ENCODE peak calls at places on chromosomes 5 and 9, in four cellular contexts. One of them, this sample, is unnamed.

GRCh38 chr5:151622367-151623097 is 31.4 kb upstream of the FAT2 start:
- DNase-seq in tibial artery: no peak
- DNase-seq in Peyer's patch: no peak
- DNase-seq in endodermal cell: no peak
- DNase-seq in this sample: no peak

GRCh38 chr5:111733571-111733970 is 23.4 kb downstream of the NREP start:
- DNase-seq in tibial artery: no peak
- DNase-seq in Peyer's patch: no peak
- DNase-seq in endodermal cell: no peak
- DNase-seq in this sample: no peak

GRCh38 chr9:214488-215448 is at the start of gene DOCK8:
- DNase-seq in tibial artery: peak; percentile 58
- DNase-seq in endodermal cell: peak; percentile 93
- DNase-seq in Peyer's patch: peak; percentile 79
- DNase-seq in this sample: peak; percentile 91

GRCh38 chr5:141529002-141529401 is 40.1 kb downstream of the PCDHGC5 start:
- DNase-seq in Peyer's patch: no peak
- DNase-seq in endodermal cell: no peak
- DNase-seq in tibial artery: peak; percentile 49
- DNase-seq in this sample: peak; percentile 71

GRCh38 chr9:7777776-7778175 is 21.8 kb downstream of the DMAC1 start:
- DNase-seq in endodermal cell: no peak
- DNase-seq in tibial artery: no peak
- DNase-seq in Peyer's patch: no peak
- DNase-seq in this sample: no peak

GRCh38 chr9:124008307-124008854 is 3.2 kb upstream of the LHX2 start:
- DNase-seq in Peyer's patch: no peak
- DNase-seq in endodermal cell: peak; percentile 86
- DNase-seq in tibial artery: no peak
- DNase-seq in this sample: no peak

GRCh38 chr9:77935974-77936373 is 95.6 kb downstream of the GNAQ start:
- DNase-seq in tibial artery: no peak
- DNase-seq in endodermal cell: no peak
- DNase-seq in Peyer's patch: no peak
- DNase-seq in this sample: no peak

GRCh38 chr5:76728965-76729364 is 13.0 kb downstream of the F2R start:
- DNase-seq in tibial artery: no peak
- DNase-seq in endodermal cell: no peak
- DNase-seq in Peyer's patch: no peak
- DNase-seq in this sample: no peak

GRCh38 chr5:69231851-69232250 is 2.8 kb upstream of the CDK7 start:
- DNase-seq in endodermal cell: no peak
- DNase-seq in tibial artery: no peak
- DNase-seq in Peyer's patch: no peak
- DNase-seq in this sample: no peak

GRCh38 chr5:94361161-94361560 is 257.2 kb downstream of the KIAA0825 start:
- DNase-seq in Peyer's patch: no peak
- DNase-seq in tibial artery: no peak
- DNase-seq in endodermal cell: no peak
- DNase-seq in this sample: no peak

GRCh38 chr9:93633492-93634221 is 57.3 kb downstream of the PHF2 start:
- DNase-seq in tibial artery: no peak
- DNase-seq in Peyer's patch: no peak
- DNase-seq in endodermal cell: peak; percentile 40
- DNase-seq in this sample: no peak

GRCh38 chr9:127644428-127644827 is 32.4 kb downstream of the STXBP1 start:
- DNase-seq in Peyer's patch: no peak
- DNase-seq in endodermal cell: no peak
- DNase-seq in tibial artery: no peak
- DNase-seq in this sample: no peak

GRCh38 chr9:76441551-76442322 is 17.2 kb upstream of the GCNT1 start:
- DNase-seq in tibial artery: no peak
- DNase-seq in endodermal cell: no peak
- DNase-seq in Peyer's patch: no peak
- DNase-seq in this sample: peak; percentile 77

GRCh38 chr5:84255318-84255717 is 129.4 kb downstream of the EDIL3 start:
- DNase-seq in tibial artery: no peak
- DNase-seq in endodermal cell: no peak
- DNase-seq in Peyer's patch: no peak
- DNase-seq in this sample: peak; percentile 7

GRCh38 chr9:125360621-125361020 is 99.0 kb downstream of the GAPVD1 start:
- DNase-seq in tibial artery: no peak
- DNase-seq in Peyer's patch: no peak
- DNase-seq in endodermal cell: no peak
- DNase-seq in this sample: peak; percentile 16

GRCh38 chr9:108606408-108606807 is 249.4 kb downstream of the ACTL7B start:
- DNase-seq in tibial artery: no peak
- DNase-seq in Peyer's patch: no peak
- DNase-seq in endodermal cell: no peak
- DNase-seq in this sample: no peak

GRCh38 chr5:10244357-10244944 is 5.2 kb downstream of the ATPSCKMT start:
- DNase-seq in Peyer's patch: no peak
- DNase-seq in tibial artery: no peak
- DNase-seq in endodermal cell: peak; percentile 9
- DNase-seq in this sample: no peak

GRCh38 chr5:58410441-58410840 is 49.4 kb downstream of the PLK2 start:
- DNase-seq in endodermal cell: no peak
- DNase-seq in Peyer's patch: no peak
- DNase-seq in tibial artery: no peak
- DNase-seq in this sample: no peak

GRCh38 chr9:16314476-16314875 is 556.0 kb downstream of the BNC2 start:
- DNase-seq in Peyer's patch: no peak
- DNase-seq in endodermal cell: no peak
- DNase-seq in tibial artery: no peak
- DNase-seq in this sample: no peak

GRCh38 chr5:29780401-29780800 is 1413.1 kb upstream of the CDH6 start:
- DNase-seq in endodermal cell: no peak
- DNase-seq in Peyer's patch: no peak
- DNase-seq in tibial artery: no peak
- DNase-seq in this sample: no peak

GRCh38 chr9:111300140-111300735 is 29.8 kb downstream of the OR2K2 start:
- DNase-seq in endodermal cell: no peak
- DNase-seq in tibial artery: no peak
- DNase-seq in Peyer's patch: no peak
- DNase-seq in this sample: no peak

GRCh38 chr9:81851340-81851739 is 76.9 kb upstream of the SPATA31D4 start:
- DNase-seq in Peyer's patch: no peak
- DNase-seq in endodermal cell: no peak
- DNase-seq in tibial artery: no peak
- DNase-seq in this sample: no peak

GRCh38 chr5:151868451-151868850 is 56.2 kb downstream of the GLRA1 start:
- DNase-seq in endodermal cell: no peak
- DNase-seq in Peyer's patch: no peak
- DNase-seq in tibial artery: no peak
- DNase-seq in this sample: peak; percentile 38

GRCh38 chr5:449151-449550 is 6.2 kb downstream of the EXOC3 start:
- DNase-seq in endodermal cell: no peak
- DNase-seq in tibial artery: no peak
- DNase-seq in Peyer's patch: no peak
- DNase-seq in this sample: no peak

GRCh38 chr9:92770005-92770995 is 5.7 kb upstream of the BICD2 start:
- DNase-seq in Peyer's patch: no peak
- DNase-seq in tibial artery: no peak
- DNase-seq in endodermal cell: peak; percentile 79
- DNase-seq in this sample: peak; percentile 24

GRCh38 chr9:27125030-27125429 is 16.0 kb downstream of the TEK start:
- DNase-seq in Peyer's patch: peak; percentile 51
- DNase-seq in endodermal cell: no peak
- DNase-seq in tibial artery: no peak
- DNase-seq in this sample: no peak

GRCh38 chr5:96668725-96669124 is 6.5 kb downstream of the CAST start:
- DNase-seq in endodermal cell: peak; percentile 72
- DNase-seq in Peyer's patch: peak; percentile 66
- DNase-seq in tibial artery: no peak
- DNase-seq in this sample: no peak

GRCh38 chr5:181088289-181088688 is 42.7 kb downstream of the OR2V1 start:
- DNase-seq in endodermal cell: peak; percentile 81
- DNase-seq in Peyer's patch: no peak
- DNase-seq in tibial artery: no peak
- DNase-seq in this sample: peak; percentile 31

GRCh38 chr9:115015018-115015635 is 84.7 kb upstream of the TNFSF8 start:
- DNase-seq in endodermal cell: peak; percentile 86
- DNase-seq in Peyer's patch: no peak
- DNase-seq in tibial artery: no peak
- DNase-seq in this sample: peak; percentile 27

GRCh38 chr9:112226091-112226490 is 51.0 kb upstream of the SUSD1 start:
- DNase-seq in Peyer's patch: no peak
- DNase-seq in tibial artery: no peak
- DNase-seq in endodermal cell: no peak
- DNase-seq in this sample: no peak

GRCh38 chr5:172816887-172817418 is 17.1 kb upstream of the ERGIC1 start:
- DNase-seq in tibial artery: no peak
- DNase-seq in Peyer's patch: no peak
- DNase-seq in endodermal cell: peak; percentile 48
- DNase-seq in this sample: no peak

GRCh38 chr5:54234304-54234938 is 76.0 kb downstream of the ARL15 start:
- DNase-seq in Peyer's patch: no peak
- DNase-seq in endodermal cell: no peak
- DNase-seq in tibial artery: no peak
- DNase-seq in this sample: peak; percentile 57

GRCh38 chr5:110441035-110441434 is 285.4 kb downstream of the TMEM232 start:
- DNase-seq in Peyer's patch: no peak
- DNase-seq in tibial artery: no peak
- DNase-seq in endodermal cell: peak; percentile 74
- DNase-seq in this sample: peak; percentile 62

GRCh38 chr5:141338538-141339306 is at the start of gene PCDHGA2:
- DNase-seq in Peyer's patch: no peak
- DNase-seq in tibial artery: no peak
- DNase-seq in endodermal cell: peak; percentile 75
- DNase-seq in this sample: peak; percentile 53

GRCh38 chr5:145295236-145295635 is 539.9 kb downstream of the PRELID2 start:
- DNase-seq in Peyer's patch: no peak
- DNase-seq in endodermal cell: no peak
- DNase-seq in tibial artery: no peak
- DNase-seq in this sample: no peak
- H3K4me3 ChIP-seq in Peyer's patch: no peak overlapping the region
- H3K4me3 ChIP-seq in endodermal cell: no peak overlapping the region
- H3K4me3 ChIP-seq in tibial artery: no peak overlapping the region
- H3K4me3 ChIP-seq in this sample: no peak overlapping the region

GRCh38 chr5:132658383-132659302 is 670 bp downstream of the IL13 start:
- DNase-seq in endodermal cell: no peak
- DNase-seq in Peyer's patch: no peak
- DNase-seq in tibial artery: no peak
- DNase-seq in this sample: no peak

GRCh38 chr5:132653716-132654115 is 4.3 kb upstream of the IL13 start:
- DNase-seq in tibial artery: no peak
- DNase-seq in endodermal cell: no peak
- DNase-seq in Peyer's patch: no peak
- DNase-seq in this sample: no peak

GRCh38 chr5:132657676-132658382 is at the start of gene IL13:
- DNase-seq in tibial artery: no peak
- DNase-seq in endodermal cell: no peak
- DNase-seq in Peyer's patch: no peak
- DNase-seq in this sample: no peak

GRCh38 chr5:132656774-132657355 is 1.1 kb upstream of the IL13 start:
- DNase-seq in tibial artery: no peak
- DNase-seq in Peyer's patch: no peak
- DNase-seq in endodermal cell: no peak
- DNase-seq in this sample: no peak

DNA sequence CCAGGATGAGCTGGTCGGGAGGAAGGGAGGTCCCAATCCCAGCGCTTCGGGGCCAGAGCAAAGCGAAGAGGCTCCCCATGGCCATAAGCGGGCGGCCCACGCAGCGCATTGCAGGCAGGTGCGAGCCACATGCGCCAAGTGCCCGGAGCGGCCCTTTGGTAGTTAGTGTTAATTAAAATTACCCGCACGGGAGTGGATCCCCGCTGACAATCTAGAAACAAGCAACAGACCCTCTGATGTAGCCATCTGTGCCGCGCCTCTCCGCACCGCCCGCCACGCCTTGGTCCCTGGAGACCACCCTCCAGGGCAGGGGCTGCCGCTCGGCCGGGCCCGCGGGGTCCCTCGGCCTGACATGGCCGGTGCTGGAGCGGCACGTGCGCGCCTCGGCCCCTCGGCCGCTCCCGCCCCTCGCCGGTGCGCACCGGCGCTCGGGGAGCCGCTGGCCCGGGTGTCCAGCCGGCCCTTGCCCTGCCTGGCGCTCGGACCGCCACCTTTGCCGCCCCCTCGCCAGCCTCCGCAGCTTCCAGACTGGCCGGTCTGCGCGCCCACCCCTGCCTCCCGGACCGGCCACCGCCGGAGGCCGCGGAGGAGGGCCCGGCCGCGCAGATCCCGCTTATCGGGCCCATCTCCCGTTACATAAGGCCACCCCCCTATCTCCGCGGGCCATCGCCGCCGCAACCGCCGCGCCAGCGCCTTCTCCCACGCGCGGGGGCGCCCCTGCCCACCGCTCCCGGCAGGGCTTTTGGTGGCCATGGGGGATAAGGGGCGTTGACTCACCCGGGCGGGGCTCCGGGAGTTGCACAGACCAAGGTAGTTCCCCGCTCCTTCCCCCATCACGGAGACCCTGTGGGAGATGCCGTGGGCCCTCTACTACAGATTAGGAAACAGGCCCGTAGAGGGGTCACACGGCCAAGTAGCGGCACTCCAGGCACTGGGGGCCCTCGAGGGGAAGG is 1.9 kb upstream of the IL13 start:
- DNase-seq in Peyer's patch: no peak
- DNase-seq in endodermal cell: peak; percentile 74
- DNase-seq in tibial artery: no peak
- DNase-seq in this sample: no peak
- H3K4me3 ChIP-seq in Peyer's patch: peak overlapping the region; percentile 53
- H3K4me3 ChIP-seq in endodermal cell: no peak overlapping the region
- H3K4me3 ChIP-seq in tibial artery: peak overlapping the region; percentile 54
- H3K4me3 ChIP-seq in this sample: peak overlapping the region; percentile 41

GRCh38 chr5:103263054-103263453 is 4.5 kb downstream of the MACIR start:
- DNase-seq in endodermal cell: no peak
- DNase-seq in Peyer's patch: no peak
- DNase-seq in tibial artery: no peak
- DNase-seq in this sample: no peak
- H3K4me3 ChIP-seq in endodermal cell: no peak overlapping the region
- H3K4me3 ChIP-seq in Peyer's patch: no peak overlapping the region
- H3K4me3 ChIP-seq in tibial artery: no peak overlapping the region
- H3K4me3 ChIP-seq in this sample: no peak overlapping the region

DNA sequence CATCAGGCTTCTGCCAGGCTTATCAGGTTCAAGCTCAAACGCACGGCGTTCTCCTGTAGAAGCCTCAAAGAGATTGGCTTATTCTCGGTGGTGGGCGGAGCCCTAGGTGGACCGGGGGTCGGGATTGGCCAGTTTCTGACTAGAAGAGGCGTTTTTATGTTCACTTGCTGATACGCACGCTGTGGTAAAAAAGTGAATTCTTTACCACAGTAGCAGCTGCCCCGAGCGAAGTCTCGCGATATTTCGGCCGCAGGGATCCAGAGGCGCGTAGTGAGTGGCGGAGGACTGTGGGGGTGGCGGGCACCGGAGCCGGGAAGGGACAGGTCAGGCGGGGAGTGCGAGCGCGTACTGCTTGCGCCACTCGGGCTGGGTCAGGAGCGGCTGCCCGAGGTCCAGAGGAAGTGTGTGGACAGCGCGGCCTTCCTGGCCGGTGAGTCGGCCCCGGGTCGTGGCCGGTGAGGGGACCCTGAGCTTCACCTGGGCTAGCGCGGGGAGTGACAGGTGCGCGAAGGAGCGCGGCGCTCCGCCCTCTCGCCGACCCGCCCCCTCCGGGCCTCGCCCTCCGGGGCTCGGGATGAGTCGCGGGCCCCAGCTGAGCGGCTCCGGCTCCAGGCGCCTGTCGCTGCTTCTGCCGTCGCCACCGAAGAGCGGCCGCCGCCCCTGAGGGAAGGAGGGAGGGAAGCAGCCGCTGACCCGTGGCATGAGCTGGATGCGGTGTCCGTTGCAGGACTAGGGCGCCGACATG is at the start of gene DMXL1:
- DNase-seq in tibial artery: peak; percentile 100
- DNase-seq in Peyer's patch: peak; percentile 99
- DNase-seq in endodermal cell: peak; percentile 99
- DNase-seq in this sample: peak; percentile 99
- H3K4me3 ChIP-seq in tibial artery: peak within 1 kb of the TSS; percentile 83
- H3K4me3 ChIP-seq in Peyer's patch: peak within 1 kb of the TSS; percentile 78
- H3K4me3 ChIP-seq in endodermal cell: peak within 1 kb of the TSS; percentile 100
- H3K4me3 ChIP-seq in this sample: peak within 1 kb of the TSS; percentile 72